ENCODE peak calls at places on chromosomes 13 and 19, in eight cellular contexts. H, W, I, T, Z, S, A and P are unnamed samples.

GRCh38 chr13:51557875-51558604 is 26.2 kb upstream of the WDFY2 start:
- DNase-seq in I (no peak), A (no peak), Z (no peak), T (no peak), H (no peak), S (no peak), W (no peak), P (no peak)

GRCh38 chr19:30450101-30450500 is 77.9 kb downstream of the ZNF536 start:
- DNase-seq in W (peak; percentile 27), I (no peak), S (no peak), Z (peak; percentile 93), A (no peak), T (no peak), H (no peak), P (no peak)

GRCh38 chr13:100356889-100357288 is 231.7 kb downstream of the GGACT start:
- DNase-seq in A (no peak), W (no peak), Z (no peak), I (no peak), S (no peak), T (no peak), H (no peak), P (no peak)

GRCh38 chr13:112785419-112785856 is 95.6 kb downstream of the ATP11A start:
- DNase-seq in T (no peak), W (no peak), S (no peak), Z (no peak), A (no peak), H (no peak), I (peak; percentile 83), P (no peak)

GRCh38 chr13:41648314-41648935 is 191.1 kb downstream of the RGCC start:
- DNase-seq in A (no peak), T (peak; percentile 20), H (no peak), S (no peak), W (no peak), I (no peak), Z (no peak), P (no peak)

GRCh38 chr13:87089391-87089790 is 581.8 kb upstream of the SLITRK5 start:
- DNase-seq in S (no peak), W (no peak), T (no peak), H (no peak), Z (no peak), I (no peak), A (no peak), P (no peak)

GRCh38 chr19:42281175-42282035 is 12.4 kb downstream of the CIC start:
- DNase-seq in S (peak; percentile 62), W (peak; percentile 73), I (peak; percentile 91), A (no peak), H (peak; percentile 39), Z (peak; percentile 66), T (peak; percentile 66), P (peak; percentile 32)

GRCh38 chr13:46668302-46668720 is 115.3 kb downstream of the LRCH1 start:
- DNase-seq in H (no peak), Z (no peak), I (no peak), T (no peak), W (peak; percentile 36), S (no peak), A (no peak), P (no peak)

GRCh38 chr19:54152878-54153524 is 6.5 kb downstream of the LENG1 start:
- DNase-seq in I (no peak), S (no peak), T (no peak), W (no peak), H (no peak), A (no peak), Z (no peak), P (no peak)

GRCh38 chr19:7236153-7236552 is 58.1 kb downstream of the INSR start:
- DNase-seq in S (no peak), Z (no peak), I (no peak), T (no peak), H (no peak), W (no peak), A (no peak), P (no peak)

GRCh38 chr19:42006569-42006968 is 12.5 kb upstream of the ATP1A3 start:
- DNase-seq in S (no peak), W (no peak), Z (no peak), T (no peak), H (no peak), I (no peak), A (no peak), P (no peak)

GRCh38 chr19:49057636-49058234 is at the start of gene CGB7:
- DNase-seq in W (peak; percentile 80), H (peak; percentile 44), T (peak; percentile 77), I (no peak), A (no peak), S (peak; percentile 85), Z (peak; percentile 37), P (no peak)